ENCODE peak calls at places on chromosomes 12 and 14, in seven cellular contexts. F is epithelial cell of esophagus, Z is HFF-Myc, C is hepatocyte, D is suprapubic skin, W is activated B cell treated with CpG ODN at 0.5 μM for 24 hours, Q is omental fat pad. K is an unnamed sample.

GRCh38 chr12:105523164-105524057 is 192.9 kb downstream of the C12orf75 start:
- DNase-seq in C (peak; percentile 76), Z (peak; percentile 77), D (peak; percentile 90), F (peak; percentile 16), W (no peak), Q (peak; percentile 23), K (peak; percentile 92)

GRCh38 chr14:56501909-56502530 is 77.6 kb upstream of the TMEM260 start:
- DNase-seq in W (no peak), D (no peak), C (no peak), F (no peak), Z (no peak), Q (no peak), K (no peak)

GRCh38 chr14:53516261-53516774 is 363.2 kb upstream of the DDHD1 start:
- DNase-seq in Q (no peak), D (no peak), W (no peak), C (no peak), Z (no peak), F (peak; percentile 18), K (peak; percentile 64)

GRCh38 chr12:113227169-113227568 is 5.9 kb downstream of the TPCN1 start:
- DNase-seq in C (no peak), Q (no peak), D (no peak), W (no peak), F (no peak), Z (no peak), K (no peak)

GRCh38 chr14:24279301-24280186 is 8.1 kb upstream of the RABGGTA start:
- DNase-seq in F (peak; percentile 89), D (no peak), W (peak; percentile 54), C (no peak), Z (no peak), Q (no peak), K (no peak)

GRCh38 chr12:52081263-52081733 is 1.8 kb downstream of the SMIM41 start:
- DNase-seq in W (peak; percentile 66), C (no peak), Z (no peak), Q (no peak), D (no peak), F (no peak), K (no peak)

GRCh38 chr12:115504241-115504941 is 773.1 kb downstream of the MED13L start:
- DNase-seq in W (no peak), C (no peak), F (no peak), Q (no peak), D (no peak), Z (no peak), K (no peak)

GRCh38 chr14:23406244-23406643 is 1.8 kb downstream of the MYH6 start:
- DNase-seq in F (no peak), Z (no peak), W (no peak), Q (no peak), D (no peak), C (no peak), K (no peak)

GRCh38 chr12:27780612-27781408 is 774 bp upstream of the MANSC4 start:
- DNase-seq in Z (no peak), C (peak; percentile 13), W (no peak), D (no peak), Q (no peak), F (peak; percentile 59), K (no peak)

GRCh38 chr14:90558983-90559590 is 162.3 kb downstream of the CALM1 start:
- DNase-seq in Q (no peak), C (no peak), Z (no peak), D (no peak), F (no peak), W (no peak), K (no peak)

GRCh38 chr12:32273712-32274111 is 125.6 kb upstream of the FGD4 start:
- DNase-seq in D (no peak), F (no peak), W (peak; percentile 47), Z (no peak), C (peak; percentile 55), Q (no peak), K (no peak)

GRCh38 chr14:101500681-101501080 is 60.6 kb upstream of the DIO3 start:
- DNase-seq in Q (no peak), W (peak; percentile 6), Z (no peak), F (no peak), D (peak; percentile 16), C (no peak), K (no peak)

GRCh38 chr12:19030603-19031002 is 98.9 kb upstream of the PLEKHA5 start:
- DNase-seq in W (no peak), Q (no peak), C (no peak), Z (no peak), D (no peak), F (peak; percentile 39), K (no peak)

GRCh38 chr14:73634333-73634833 is 10.4 kb upstream of the DNAL1 start:
- DNase-seq in D (no peak), C (peak; percentile 66), F (no peak), W (peak; percentile 27), Z (no peak), Q (no peak), K (no peak)

GRCh38 chr14:64935508-64935907 is 7.0 kb downstream of the GPX2 start:
- DNase-seq in D (no peak), Q (no peak), W (no peak), C (no peak), Z (no peak), F (no peak), K (no peak)

GRCh38 chr12:121452356-121453021 is 52.6 kb downstream of the RNF34 start:
- DNase-seq in D (peak; percentile 84), C (peak; percentile 33), Z (no peak), W (no peak), Q (no peak), F (peak; percentile 95), K (no peak)

GRCh38 chr12:4526923-4527546 is 11.7 kb upstream of the RAD51AP1 start:
- DNase-seq in C (no peak), Z (no peak), Q (no peak), F (peak; percentile 32), W (no peak), D (no peak), K (no peak)

GRCh38 chr14:100657780-100658513 is 68.7 kb upstream of the DLK1 start:
- DNase-seq in W (no peak), D (no peak), F (no peak), C (no peak), Z (no peak), Q (no peak), K (no peak)

GRCh38 chr12:22874151-22874550 is 249.2 kb downstream of the ETNK1 start:
- DNase-seq in Z (no peak), C (no peak), D (no peak), Q (no peak), F (peak; percentile 34), W (no peak), K (no peak)

GRCh38 chr12:24011927-24012326 is 62.5 kb upstream of the SOX5 start:
- DNase-seq in C (no peak), Q (no peak), Z (no peak), W (no peak), F (no peak), D (no peak), K (no peak)

GRCh38 chr12:24014853-24015590 is 65.6 kb upstream of the SOX5 start:
- DNase-seq in D (no peak), C (no peak), F (no peak), Z (no peak), Q (no peak), W (no peak), K (no peak)

GRCh38 chr12:24015771-24016170 is 66.3 kb upstream of the SOX5 start:
- DNase-seq in W (no peak), D (no peak), C (no peak), Z (no peak), Q (no peak), F (no peak), K (no peak)

GRCh38 chr12:24014240-24014639 is 64.8 kb upstream of the SOX5 start:
- DNase-seq in Z (no peak), W (no peak), D (no peak), C (no peak), F (no peak), Q (no peak), K (no peak)

DNA sequence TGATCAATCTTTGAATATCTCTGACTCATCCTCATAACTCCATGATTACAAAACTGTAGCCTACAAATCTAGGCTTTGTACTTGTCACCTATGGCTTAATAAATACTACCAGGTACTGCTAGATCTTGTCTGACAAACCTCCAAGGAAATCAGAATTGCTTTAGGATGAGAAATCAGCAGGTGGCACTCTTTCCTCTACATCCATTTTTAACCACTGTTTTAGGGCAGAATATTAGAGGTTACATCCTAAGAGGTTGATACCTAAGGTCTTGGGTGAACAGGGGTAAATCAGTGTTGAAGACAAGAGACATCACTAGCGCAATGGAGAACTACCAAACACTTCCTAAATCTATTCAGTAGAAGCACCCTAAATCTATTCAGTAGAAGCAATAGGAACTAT is 63.1 kb upstream of the SOX5 start:
- DNase-seq in F (peak; percentile 30), W (no peak), C (peak; percentile 10), Z (no peak), D (no peak), Q (no peak), K (no peak)
- TF ChIP-seq CTCF in F (peak; percentile 29), W (no peak), C (peak; percentile 33), Z (no peak), D (no peak), Q (no peak), K (no peak)

DNA sequence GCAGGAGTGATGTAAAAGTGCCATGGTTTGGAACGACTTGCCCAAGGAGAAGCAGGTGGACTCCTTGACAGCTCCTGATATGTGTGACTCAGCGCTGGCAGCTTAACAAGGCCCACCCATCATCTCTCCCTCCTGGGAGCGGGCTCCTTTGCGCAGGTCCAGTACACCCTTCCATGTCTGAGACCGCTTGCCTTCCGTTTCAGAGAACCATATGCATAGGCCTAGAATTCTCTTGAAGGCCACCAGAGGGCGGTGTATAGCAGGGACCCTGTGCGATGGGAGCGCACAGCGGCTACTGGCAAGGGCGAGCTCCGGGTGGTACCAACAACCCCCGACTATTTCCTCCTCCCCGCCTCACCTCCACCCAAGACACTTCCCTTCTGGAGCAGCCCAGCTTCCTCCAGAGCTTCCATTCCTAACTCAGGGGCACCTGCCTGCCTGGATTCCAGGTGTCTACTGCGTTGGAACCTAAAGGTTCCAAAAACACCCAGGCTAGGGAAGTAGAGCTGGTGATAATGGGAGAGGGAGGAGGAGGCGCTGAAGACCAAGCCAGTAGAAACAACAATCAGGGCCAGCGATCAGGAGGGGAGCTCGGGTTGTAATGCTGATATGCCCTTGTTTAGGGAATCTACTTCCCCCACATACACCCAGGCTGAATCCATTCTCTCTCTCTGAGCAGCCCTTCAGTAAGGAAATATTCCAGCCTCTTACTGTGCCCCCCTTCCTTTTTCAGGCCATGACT is 6.2 kb downstream of the DHH start:
- DNase-seq in Q (peak; percentile 48), C (peak; percentile 93), W (peak; percentile 53), D (no peak), F (peak; percentile 93), Z (peak; percentile 71), K (peak; percentile 41)
- TF ChIP-seq CTCF in Q (no peak), C (peak; percentile 90), W (peak; percentile 35), D (peak; percentile 67), F (peak; percentile 86), Z (peak; percentile 91), K (peak; percentile 87)

DNA sequence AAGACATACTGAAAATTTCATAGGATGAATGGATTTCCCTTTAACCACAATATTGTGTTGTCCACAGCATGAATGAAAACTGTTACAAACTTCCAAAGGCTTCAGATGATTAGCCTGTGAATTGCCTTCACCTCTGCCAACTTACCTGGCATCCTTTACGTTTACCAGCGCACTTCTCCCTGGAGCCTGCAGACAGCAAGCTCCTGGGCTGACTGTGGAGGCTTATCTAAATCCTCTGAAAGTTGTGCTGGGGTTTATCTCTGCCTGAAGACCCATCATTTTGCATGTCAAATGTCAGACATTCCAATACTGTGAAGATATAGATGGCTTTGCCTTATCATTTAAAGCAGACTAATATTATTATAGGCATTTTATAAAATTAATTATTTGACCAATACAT is 403.0 kb downstream of the SYT1 start:
- DNase-seq in F (no peak), W (no peak), C (no peak), Q (no peak), D (no peak), Z (no peak), K (no peak)
- TF ChIP-seq CTCF in F (no peak), W (no peak), C (no peak), Q (no peak), D (no peak), Z (no peak), K (no peak)

GRCh38 chr14:95895720-95896119 is 19.1 kb downstream of the TUNAR start:
- DNase-seq in Q (no peak), C (peak; percentile 56), F (no peak), D (no peak), Z (no peak), W (no peak), K (no peak)
- TF ChIP-seq CTCF in Q (no peak), C (peak; percentile 32), F (peak; percentile 2), D (no peak), Z (no peak), W (no peak), K (peak; percentile 17)

K was measured in AG04449.